ENCODE peak calls at places on chromosome 3, in ten cellular contexts. C is mucosa of descending colon; E is HCT116; P is CD8-positive, alpha-beta T cell; B is uterus; O is neural crest cell; I is RWPE1; A is foreskin fibroblast; Q is colonic mucosa; W is GM12864. Y is an unnamed sample.
A peak's percentile ranks its signal among the peaks of the same experiment; 100 is the strongest.

GRCh38 chr3:15953841-15954240 is 156.1 kb upstream of the ANKRD28 start:
- DNase-seq in C (no peak), E (peak; percentile 10), P (no peak), B (no peak), O (no peak), I (no peak), A (no peak), Q (no peak), W (no peak), Y (no peak)

GRCh38 chr3:180335056-180335455 is 266.9 kb upstream of the TTC14 start:
- DNase-seq in C (no peak), E (no peak), P (no peak), B (no peak), O (no peak), I (no peak), A (no peak), Q (no peak), W (no peak), Y (no peak)

GRCh38 chr3:64341355-64341754 is 116.1 kb upstream of the PRICKLE2 start:
- DNase-seq in C (no peak), E (no peak), P (no peak), B (peak; percentile 53), O (no peak), I (no peak), A (peak; percentile 43), Q (no peak), W (no peak), Y (no peak)

GRCh38 chr3:167895178-167895577 is 159.7 kb downstream of the SERPINI1 start:
- DNase-seq in C (no peak), E (no peak), P (no peak), B (no peak), O (no peak), I (no peak), A (no peak), Q (no peak), W (no peak), Y (no peak)

GRCh38 chr3:28924744-28925360 is 356.0 kb upstream of the RBMS3 start:
- DNase-seq in C (no peak), E (no peak), P (no peak), B (no peak), O (no peak), I (no peak), A (peak; percentile 37), Q (no peak), W (no peak), Y (no peak)

GRCh38 chr3:192812736-192813383 is 85.5 kb upstream of the FGF12 start:
- DNase-seq in C (no peak), E (peak; percentile 49), P (no peak), B (peak; percentile 34), O (peak; percentile 50), I (peak; percentile 27), A (peak; percentile 81), Q (peak; percentile 44), W (no peak), Y (no peak)

GRCh38 chr3:4334548-4334947 is 31.4 kb downstream of the SETMAR start:
- DNase-seq in C (no peak), E (no peak), P (no peak), B (no peak), O (no peak), I (no peak), A (no peak), Q (no peak), W (no peak), Y (no peak)

GRCh38 chr3:45580142-45580541 is 14.4 kb upstream of the LIMD1 start:
- DNase-seq in C (no peak), E (no peak), P (no peak), B (no peak), O (no peak), I (no peak), A (no peak), Q (no peak), W (no peak), Y (no peak)

GRCh38 chr3:137998643-137999042 is 11.3 kb upstream of the CLDN18 start:
- DNase-seq in C (no peak), E (no peak), P (no peak), B (no peak), O (no peak), I (no peak), A (no peak), Q (no peak), W (no peak), Y (no peak)

GRCh38 chr3:183818706-183819624 is 6.4 kb downstream of the MAP6D1 start:
- DNase-seq in C (no peak), E (no peak), P (no peak), B (no peak), O (no peak), I (no peak), A (no peak), Q (no peak), W (no peak), Y (no peak)

GRCh38 chr3:141060287-141060686 is 9.1 kb downstream of the SPSB4 start:
- DNase-seq in C (no peak), E (no peak), P (no peak), B (no peak), O (no peak), I (no peak), A (no peak), Q (no peak), W (no peak), Y (no peak)

GRCh38 chr3:172059532-172059931 is 20.2 kb downstream of the FNDC3B start:
- DNase-seq in C (no peak), E (no peak), P (no peak), B (no peak), O (no peak), I (no peak), A (no peak), Q (no peak), W (no peak), Y (no peak)

GRCh38 chr3:138937690-138938055 is 9.3 kb downstream of the FOXL2 start:
- DNase-seq in C (no peak), E (no peak), P (no peak), B (no peak), O (no peak), I (no peak), A (no peak), Q (no peak), W (no peak), Y (no peak)

GRCh38 chr3:9047465-9048346 is 84.4 kb upstream of the RAD18 start:
- DNase-seq in C (no peak), E (no peak), P (no peak), B (no peak), O (peak; percentile 27), I (no peak), A (no peak), Q (peak; percentile 21), W (no peak), Y (no peak)

GRCh38 chr3:146972726-146973125 is 367.6 kb upstream of the PLSCR5 start:
- DNase-seq in C (no peak), E (no peak), P (no peak), B (no peak), O (no peak), I (no peak), A (peak; percentile 28), Q (no peak), W (no peak), Y (no peak)

GRCh38 chr3:48997102-48997637 is 7.1 kb downstream of the P4HTM start:
- DNase-seq in C (no peak), E (no peak), P (no peak), B (no peak), O (no peak), I (no peak), A (no peak), Q (no peak), W (no peak), Y (no peak)
- TF ChIP-seq CTCF in C (no peak), E (no peak), P (no peak), B (no peak), O (no peak), I (no peak), A (no peak), Q (no peak), W (no peak), Y (no peak)

DNA sequence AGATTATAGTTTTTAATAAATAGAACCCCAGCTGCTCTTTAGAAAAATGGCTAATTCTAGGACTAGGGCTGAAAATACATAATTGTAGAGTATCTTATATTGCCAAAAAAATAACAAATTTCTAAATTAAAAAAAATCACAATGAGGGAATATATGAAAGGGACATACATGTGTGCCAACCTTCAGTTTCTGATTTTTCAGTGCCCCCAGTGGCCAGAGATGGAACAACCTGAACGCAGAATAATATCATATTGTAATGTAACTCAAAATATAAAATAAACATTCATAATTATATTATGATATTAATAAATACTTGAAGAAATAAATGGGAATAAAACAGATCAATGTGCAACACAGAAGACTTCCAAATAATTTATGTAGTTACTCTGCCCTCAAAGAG is 460.5 kb downstream of the ZNF385D start:
- DNase-seq in C (no peak), E (no peak), P (no peak), B (no peak), O (no peak), I (no peak), A (peak; percentile 11), Q (no peak), W (no peak), Y (no peak)
- TF ChIP-seq CTCF in C (no peak), E (peak; percentile 40), P (no peak), B (no peak), O (peak; percentile 70), I (peak; percentile 13), A (peak; percentile 27), Q (no peak), W (peak; percentile 21), Y (peak; percentile 50)

DNA sequence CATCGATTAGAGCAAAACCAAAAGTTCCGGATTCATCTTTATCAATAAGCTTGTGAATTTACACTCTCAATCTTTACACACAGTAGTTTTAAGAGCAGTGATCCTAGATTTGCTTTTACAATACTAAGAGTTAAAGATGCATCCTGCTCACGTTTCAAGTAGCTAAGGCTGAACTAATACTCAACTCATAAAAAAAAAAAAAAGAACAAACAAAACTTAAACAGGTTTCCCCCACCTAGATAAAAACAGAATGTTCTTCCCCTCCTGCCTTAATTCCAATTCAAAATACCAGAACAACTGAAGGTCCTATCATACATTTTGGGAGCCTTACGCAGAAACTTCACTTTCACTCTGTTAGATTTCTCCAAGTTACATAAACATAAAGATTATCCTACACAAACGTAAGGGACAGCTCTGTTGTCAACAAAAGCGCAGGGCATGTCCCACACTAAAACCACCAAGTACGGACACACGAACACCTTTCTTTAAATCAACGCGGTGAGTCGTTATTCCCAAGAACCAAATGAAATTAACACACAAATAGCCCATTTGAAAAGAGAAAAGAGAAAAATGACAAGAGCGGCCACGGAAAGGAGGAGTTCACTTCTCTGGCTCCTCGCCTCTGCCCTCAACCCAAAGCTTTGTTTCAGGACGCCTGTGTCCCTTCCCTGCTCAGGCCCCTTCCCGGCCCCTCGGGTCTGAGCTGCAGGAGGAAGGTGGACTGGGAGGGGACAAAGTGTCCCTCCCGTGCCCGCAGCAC is 942 bp downstream of the CBLB start:
- DNase-seq in C (no peak), E (no peak), P (peak; percentile 20), B (no peak), O (no peak), I (no peak), A (peak; percentile 15), Q (no peak), W (no peak), Y (no peak)
- TF ChIP-seq CTCF in C (no peak), E (no peak), P (no peak), B (no peak), O (no peak), I (no peak), A (no peak), Q (no peak), W (no peak), Y (no peak)

DNA sequence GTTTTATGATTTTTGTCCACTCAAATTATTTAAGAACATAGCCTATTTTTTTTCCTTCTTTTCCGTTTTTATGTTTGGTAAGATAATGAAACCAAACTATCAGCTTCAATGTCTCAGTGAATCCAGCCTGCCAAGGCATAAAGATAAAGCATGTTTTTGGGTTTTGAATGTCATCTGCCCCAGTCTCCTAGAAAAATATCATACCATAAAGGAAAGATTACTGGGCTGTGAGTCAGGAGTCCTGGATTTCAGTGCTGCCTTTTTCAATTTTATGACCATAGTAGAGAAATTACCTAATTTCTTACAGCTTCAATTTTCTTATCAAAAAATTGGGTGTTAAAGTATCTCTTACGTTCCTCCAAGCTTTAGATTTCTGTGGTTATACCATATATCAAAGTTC is 87.5 kb downstream of the GAP43 start:
- DNase-seq in C (no peak), E (no peak), P (no peak), B (no peak), O (no peak), I (no peak), A (peak; percentile 54), Q (no peak), W (no peak), Y (no peak)
- TF ChIP-seq CTCF in C (no peak), E (no peak), P (no peak), B (no peak), O (no peak), I (no peak), A (no peak), Q (no peak), W (no peak), Y (no peak)

Y was measured in D721Med.